ENCODE peak calls at places on chromosomes 13 and 19, in eight cellular contexts. W, M, D, K, N, L, A and U are unnamed samples.
A peak's percentile ranks its signal among the peaks of the same experiment; 100 is the strongest.

GRCh38 chr13:103288114-103288513 is 221.9 kb upstream of the SLC10A2 start:
- DNase-seq in W (no peak), M (no peak), D (no peak), K (no peak), N (no peak), L (no peak), A (no peak), U (no peak)

GRCh38 chr19:11203194-11204075 is 6.1 kb upstream of the KANK2 start:
- DNase-seq in W (peak; percentile 91), M (peak; percentile 86), D (peak; percentile 71), K (no peak), N (peak; percentile 22), L (peak; percentile 94), A (peak; percentile 94), U (no peak)

GRCh38 chr13:103876571-103876970 is 810.4 kb upstream of the SLC10A2 start:
- DNase-seq in W (no peak), M (no peak), D (peak; percentile 1), K (no peak), N (no peak), L (no peak), A (no peak), U (no peak)

GRCh38 chr13:91375119-91375729 is 23.2 kb upstream of the GPC5 start:
- DNase-seq in W (peak; percentile 37), M (no peak), D (peak; percentile 8), K (no peak), N (no peak), L (no peak), A (no peak), U (no peak)

GRCh38 chr13:110182461-110182860 is 124.5 kb downstream of the COL4A1 start:
- DNase-seq in W (no peak), M (no peak), D (no peak), K (no peak), N (no peak), L (no peak), A (no peak), U (no peak)

GRCh38 chr13:100128373-100128772 is 39.5 kb downstream of the PCCA start:
- DNase-seq in W (no peak), M (peak; percentile 13), D (peak; percentile 92), K (no peak), N (no peak), L (no peak), A (no peak), U (no peak)

GRCh38 chr13:50386527-50387123 is 371.4 kb downstream of the KCNRG start:
- DNase-seq in W (peak; percentile 65), M (peak; percentile 57), D (peak; percentile 82), K (peak; percentile 62), N (no peak), L (no peak), A (no peak), U (no peak)

GRCh38 chr19:16376241-16376640 is 51.6 kb downstream of the KLF2 start:
- DNase-seq in W (no peak), M (no peak), D (no peak), K (no peak), N (no peak), L (peak; percentile 61), A (no peak), U (no peak)

GRCh38 chr13:23986619-23987018 is 89.3 kb upstream of the C1QTNF9B start:
- DNase-seq in W (peak; percentile 61), M (peak; percentile 85), D (peak; percentile 98), K (no peak), N (no peak), L (no peak), A (no peak), U (no peak)

GRCh38 chr19:39335168-39335567 is 675 bp downstream of the GMFG start:
- DNase-seq in W (no peak), M (no peak), D (no peak), K (no peak), N (no peak), L (no peak), A (no peak), U (no peak)